ENCODE peak calls at places on chromosomes 2 and 18, in four cellular contexts. M, Y, Z and V are unnamed samples.

GRCh38 chr2:137202310-137202709 is 437.0 kb downstream of the THSD7B start:
- DNase-seq in M (no peak), Y (no peak), Z (no peak), V (no peak)

GRCh38 chr18:76565238-76566173 is 70.5 kb upstream of the ZNF516 start:
- DNase-seq in M (peak; percentile 48), Y (peak; percentile 63), Z (no peak), V (peak; percentile 36)

GRCh38 chr2:231597014-231597611 is 4.4 kb downstream of the TEX44 start:
- DNase-seq in M (no peak), Y (no peak), Z (peak; percentile 83), V (no peak)

GRCh38 chr2:127719301-127720218 is 18.3 kb downstream of the SFT2D3 start:
- DNase-seq in M (no peak), Y (no peak), Z (no peak), V (no peak)

GRCh38 chr2:52000156-52000855 is 968.4 kb upstream of the NRXN1 start:
- DNase-seq in M (no peak), Y (no peak), Z (no peak), V (no peak)

GRCh38 chr2:118169359-118170005 is 81.2 kb downstream of the INSIG2 start:
- DNase-seq in M (no peak), Y (no peak), Z (no peak), V (no peak)

GRCh38 chr2:84832772-84833461 is 48.0 kb downstream of the TRABD2A start:
- DNase-seq in M (no peak), Y (no peak), Z (peak; percentile 13), V (no peak)

GRCh38 chr2:203751886-203752285 is 45.4 kb downstream of the CD28 start:
- DNase-seq in M (no peak), Y (no peak), Z (no peak), V (no peak)

GRCh38 chr2:112629224-112629623 is 16.5 kb upstream of the SLC20A1 start:
- DNase-seq in M (no peak), Y (no peak), Z (no peak), V (no peak)

GRCh38 chr18:12034241-12035100 is 53.2 kb downstream of the IMPA2 start:
- DNase-seq in M (peak; percentile 41), Y (no peak), Z (no peak), V (no peak)

GRCh38 chr18:46917808-46918600 is 602 bp downstream of the KATNAL2 start:
- DNase-seq in M (peak; percentile 57), Y (no peak), Z (no peak), V (peak; percentile 50)

GRCh38 chr2:180622122-180622918 is 358.1 kb upstream of the UBE2E3 start:
- DNase-seq in M (no peak), Y (no peak), Z (no peak), V (no peak)

GRCh38 chr2:128632491-128632780 is 313.8 kb upstream of the HS6ST1 start:
- DNase-seq in M (no peak), Y (no peak), Z (no peak), V (no peak)

GRCh38 chr18:54766631-54767030 is 61.6 kb upstream of the RAB27B start:
- DNase-seq in M (no peak), Y (no peak), Z (no peak), V (no peak)

GRCh38 chr2:148542614-148543013 is 101.9 kb upstream of the EPC2 start:
- DNase-seq in M (no peak), Y (no peak), Z (no peak), V (no peak)

GRCh38 chr2:170819941-170820646 is 3.4 kb downstream of the GAD1 start:
- DNase-seq in M (peak; percentile 79), Y (no peak), Z (no peak), V (no peak)

GRCh38 chr2:171480908-171481307 is 41.4 kb upstream of the CYBRD1 start:
- DNase-seq in M (no peak), Y (no peak), Z (no peak), V (no peak)

GRCh38 chr18:7632152-7633098 is 65.3 kb downstream of the PTPRM start:
- DNase-seq in M (no peak), Y (no peak), Z (no peak), V (no peak)

GRCh38 chr2:69060938-69061501 is 48.0 kb downstream of the ANTXR1 start:
- DNase-seq in M (no peak), Y (no peak), Z (no peak), V (no peak)

GRCh38 chr2:115161531-115162453 is 719.4 kb downstream of the DPP10 start:
- DNase-seq in M (peak; percentile 75), Y (no peak), Z (no peak), V (no peak)

GRCh38 chr18:62420513-62421209 is 95.6 kb downstream of the TNFRSF11A start:
- DNase-seq in M (no peak), Y (peak; percentile 85), Z (peak; percentile 62), V (no peak)

GRCh38 chr2:46876741-46877384 is 38.7 kb downstream of the MCFD2 start:
- DNase-seq in M (no peak), Y (peak; percentile 67), Z (no peak), V (no peak)

GRCh38 chr2:47230418-47230817 is 75.3 kb upstream of the STPG4 start:
- DNase-seq in M (no peak), Y (no peak), Z (no peak), V (no peak)

GRCh38 chr18:48926420-48926857 is 24.3 kb downstream of the SMAD7 start:
- DNase-seq in M (no peak), Y (peak; percentile 89), Z (no peak), V (no peak)

GRCh38 chr2:238465487-238466241 is 38.9 kb downstream of the ASB1 start:
- DNase-seq in M (no peak), Y (no peak), Z (no peak), V (no peak)

GRCh38 chr2:30930716-30931115 is 123.5 kb upstream of the CAPN13 start:
- DNase-seq in M (no peak), Y (no peak), Z (no peak), V (no peak)

GRCh38 chr2:1590611-1591460 is 153.5 kb downstream of the PXDN start:
- DNase-seq in M (peak; percentile 65), Y (no peak), Z (no peak), V (no peak)

DNA sequence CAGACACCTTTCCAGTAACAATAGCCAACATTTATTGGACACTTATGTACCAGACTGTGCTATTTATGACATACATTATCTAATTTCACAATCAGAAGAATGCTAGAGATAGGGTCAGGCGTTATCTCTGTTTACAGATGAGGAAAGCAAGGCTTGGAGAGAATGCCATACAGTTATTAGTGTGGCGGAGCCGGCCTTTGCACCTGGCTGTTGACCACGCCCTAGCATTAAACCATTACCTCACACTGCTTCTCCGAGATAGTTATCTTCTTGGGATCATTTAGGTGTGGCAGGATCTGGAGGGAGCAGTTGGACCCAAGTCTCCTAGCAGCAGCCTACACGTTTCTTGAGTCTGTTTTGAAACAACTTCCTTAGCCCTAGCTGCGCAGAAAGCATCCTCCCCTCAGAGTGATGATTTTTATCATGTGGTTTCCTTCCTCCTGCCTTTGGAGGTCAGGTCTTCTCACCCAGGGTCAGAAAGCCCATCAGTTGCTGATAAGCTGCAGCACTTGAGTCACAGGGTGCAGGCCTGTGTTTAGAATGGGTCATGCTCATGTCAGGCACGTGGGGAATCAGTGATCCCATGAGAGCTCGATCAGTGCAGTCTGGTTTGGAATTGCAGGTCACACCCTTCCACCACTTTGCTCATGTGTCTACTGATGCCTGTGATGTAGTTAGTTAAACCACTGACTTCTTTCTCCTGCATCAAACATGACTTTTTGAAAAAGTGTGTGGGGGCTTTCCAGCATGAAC is 118.2 kb downstream of the SPTBN1 start:
- DNase-seq in M (no peak), Y (peak; percentile 88), Z (peak; percentile 86), V (no peak)
- TF ChIP-seq SUZ12 in M (no peak), Y (no peak), Z (no peak), V (no peak)

GRCh38 chr2:45872211-45872610 is 220.7 kb downstream of the PRKCE start:
- DNase-seq in M (no peak), Y (no peak), Z (no peak), V (no peak)
- TF ChIP-seq YY1 in M (no peak), Y (no peak), Z (no peak), V (no peak)

GRCh38 chr18:79526468-79527460 is 131.0 kb downstream of the NFATC1 start:
- DNase-seq in M (no peak), Y (no peak), Z (no peak), V (no peak)

GRCh38 chr18:79528846-79529245 is 133.1 kb downstream of the NFATC1 start:
- DNase-seq in M (peak; percentile 92), Y (peak; percentile 36), Z (no peak), V (peak; percentile 13)

GRCh38 chr18:79527656-79528055 is 131.9 kb downstream of the NFATC1 start:
- DNase-seq in M (no peak), Y (no peak), Z (no peak), V (no peak)

GRCh38 chr18:79529296-79529695 is 133.6 kb downstream of the NFATC1 start:
- DNase-seq in M (no peak), Y (no peak), Z (no peak), V (no peak)

GRCh38 chr18:79528296-79528695 is 132.6 kb downstream of the NFATC1 start:
- DNase-seq in M (no peak), Y (no peak), Z (no peak), V (no peak)
- TF ChIP-seq SUZ12 in M (no peak), Y (no peak), Z (no peak), V (no peak)

DNA sequence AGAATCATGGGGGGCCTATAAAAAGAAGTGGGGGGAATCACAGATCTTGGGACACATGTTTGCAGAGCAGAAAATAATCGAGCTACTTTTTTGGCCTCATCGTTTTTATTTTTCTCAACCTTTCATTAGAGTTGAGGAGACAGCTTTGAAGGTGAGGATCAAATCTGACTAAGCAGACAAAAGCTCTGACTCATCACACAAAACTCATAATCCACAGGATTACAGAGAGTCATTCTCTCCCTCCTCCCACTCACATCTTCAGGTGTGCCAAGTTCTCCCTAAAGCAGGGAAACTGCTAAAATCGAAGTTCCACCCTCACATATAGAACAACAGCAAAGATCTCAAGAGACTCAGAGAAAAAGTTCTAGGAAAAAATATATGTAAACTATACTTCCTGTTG is 15.6 kb downstream of the BAZ2B start:
- DNase-seq in M (no peak), Y (peak; percentile 29), Z (no peak), V (no peak)
- TF ChIP-seq YY1 in M (no peak), Y (no peak), Z (no peak), V (no peak)

GRCh38 chr2:70340075-70340474 is 38.2 kb upstream of the FAM136A start:
- DNase-seq in M (no peak), Y (no peak), Z (no peak), V (no peak)

GRCh38 chr2:70336552-70336951 is 34.7 kb upstream of the FAM136A start:
- DNase-seq in M (no peak), Y (no peak), Z (no peak), V (no peak)

GRCh38 chr2:70344195-70344594 is 42.3 kb upstream of the FAM136A start:
- DNase-seq in M (no peak), Y (no peak), Z (no peak), V (no peak)

GRCh38 chr2:70340921-70341765 is 39.3 kb upstream of the FAM136A start:
- DNase-seq in M (peak; percentile 68), Y (peak; percentile 62), Z (no peak), V (peak; percentile 47)
- TF ChIP-seq SUZ12 in M (no peak), Y (no peak), Z (no peak), V (no peak)

GRCh38 chr2:65411056-65411795 is 21.2 kb downstream of the SPRED2 start:
- DNase-seq in M (no peak), Y (peak; percentile 43), Z (no peak), V (no peak)
- TF ChIP-seq YY1 in M (no peak), Y (no peak), Z (no peak), V (no peak)